ENCODE peak calls at places on chromosomes 16 and 17, in eight cellular contexts. One of them, this sample, is unnamed.
A peak's percentile ranks its signal among the peaks of the same experiment; 100 is the strongest.

GRCh38 chr16:5393070-5393469 is 295.5 kb upstream of the EEF2KMT start:
- DNase-seq in ovary: no peak
- DNase-seq in tibial nerve: no peak
- DNase-seq in esophagus muscularis mucosa: no peak
- DNase-seq in transverse colon: no peak
- DNase-seq in K562: no peak
- DNase-seq in GM12878: no peak
- DNase-seq in sigmoid colon: no peak
- DNase-seq in this sample: no peak

GRCh38 chr16:85151603-85152413 is 39.5 kb upstream of the CIBAR2 start:
- DNase-seq in ovary: peak; percentile 82
- DNase-seq in tibial nerve: peak; percentile 38
- DNase-seq in esophagus muscularis mucosa: peak; percentile 95
- DNase-seq in transverse colon: peak; percentile 65
- DNase-seq in K562: peak; percentile 92
- DNase-seq in GM12878: no peak
- DNase-seq in sigmoid colon: peak; percentile 98
- DNase-seq in this sample: peak; percentile 72

GRCh38 chr17:73271078-73271477 is 9.4 kb upstream of the CPSF4L start:
- DNase-seq in ovary: no peak
- DNase-seq in tibial nerve: no peak
- DNase-seq in esophagus muscularis mucosa: no peak
- DNase-seq in transverse colon: peak; percentile 50
- DNase-seq in K562: no peak
- DNase-seq in GM12878: peak; percentile 88
- DNase-seq in sigmoid colon: no peak
- DNase-seq in this sample: no peak

GRCh38 chr16:50692999-50693781 is at the start of gene NOD2:
- DNase-seq in ovary: peak; percentile 35
- DNase-seq in tibial nerve: no peak
- DNase-seq in esophagus muscularis mucosa: no peak
- DNase-seq in transverse colon: no peak
- DNase-seq in K562: peak; percentile 67
- DNase-seq in GM12878: no peak
- DNase-seq in sigmoid colon: no peak
- DNase-seq in this sample: peak; percentile 51

GRCh38 chr16:1745900-1746692 is 25.2 kb downstream of the NME3 start:
- DNase-seq in ovary: no peak
- DNase-seq in tibial nerve: no peak
- DNase-seq in esophagus muscularis mucosa: no peak
- DNase-seq in transverse colon: no peak
- DNase-seq in K562: no peak
- DNase-seq in GM12878: no peak
- DNase-seq in sigmoid colon: no peak
- DNase-seq in this sample: no peak

GRCh38 chr17:72169823-72170222 is 49.0 kb downstream of the SOX9 start:
- DNase-seq in ovary: no peak
- DNase-seq in tibial nerve: no peak
- DNase-seq in esophagus muscularis mucosa: no peak
- DNase-seq in transverse colon: no peak
- DNase-seq in K562: no peak
- DNase-seq in GM12878: no peak
- DNase-seq in sigmoid colon: no peak
- DNase-seq in this sample: no peak

GRCh38 chr17:45096141-45096540 is 35.0 kb downstream of the NMT1 start:
- DNase-seq in ovary: no peak
- DNase-seq in tibial nerve: no peak
- DNase-seq in esophagus muscularis mucosa: no peak
- DNase-seq in transverse colon: no peak
- DNase-seq in K562: no peak
- DNase-seq in GM12878: no peak
- DNase-seq in sigmoid colon: no peak
- DNase-seq in this sample: no peak

GRCh38 chr17:951388-952132 is 28.0 kb downstream of the NXN start:
- DNase-seq in ovary: no peak
- DNase-seq in tibial nerve: no peak
- DNase-seq in esophagus muscularis mucosa: no peak
- DNase-seq in transverse colon: peak; percentile 40
- DNase-seq in K562: no peak
- DNase-seq in GM12878: no peak
- DNase-seq in sigmoid colon: peak; percentile 85
- DNase-seq in this sample: no peak

GRCh38 chr17:83098241-83099085 is 19.1 kb downstream of the METRNL start:
- DNase-seq in ovary: no peak
- DNase-seq in tibial nerve: no peak
- DNase-seq in esophagus muscularis mucosa: no peak
- DNase-seq in transverse colon: no peak
- DNase-seq in K562: peak; percentile 32
- DNase-seq in GM12878: no peak
- DNase-seq in sigmoid colon: no peak
- DNase-seq in this sample: no peak

GRCh38 chr16:70419384-70420327 is 19.2 kb downstream of the ST3GAL2 start:
- DNase-seq in ovary: no peak
- DNase-seq in tibial nerve: no peak
- DNase-seq in esophagus muscularis mucosa: no peak
- DNase-seq in transverse colon: no peak
- DNase-seq in K562: no peak
- DNase-seq in GM12878: no peak
- DNase-seq in sigmoid colon: no peak
- DNase-seq in this sample: no peak

GRCh38 chr17:56114469-56114868 is 38.8 kb upstream of the ANKFN1 start:
- DNase-seq in ovary: no peak
- DNase-seq in tibial nerve: no peak
- DNase-seq in esophagus muscularis mucosa: no peak
- DNase-seq in transverse colon: no peak
- DNase-seq in K562: no peak
- DNase-seq in GM12878: no peak
- DNase-seq in sigmoid colon: no peak
- DNase-seq in this sample: no peak

GRCh38 chr17:17032131-17032692 is 10.0 kb upstream of the MPRIP start:
- DNase-seq in ovary: peak; percentile 38
- DNase-seq in tibial nerve: no peak
- DNase-seq in esophagus muscularis mucosa: no peak
- DNase-seq in transverse colon: peak; percentile 64
- DNase-seq in K562: no peak
- DNase-seq in GM12878: no peak
- DNase-seq in sigmoid colon: peak; percentile 66
- DNase-seq in this sample: peak; percentile 84

GRCh38 chr16:2752035-2752849 is at the start of gene SRRM2:
- DNase-seq in ovary: peak; percentile 95
- DNase-seq in tibial nerve: peak; percentile 93
- DNase-seq in esophagus muscularis mucosa: peak; percentile 99
- DNase-seq in transverse colon: peak; percentile 95
- DNase-seq in K562: peak; percentile 82
- DNase-seq in GM12878: peak; percentile 95
- DNase-seq in sigmoid colon: peak; percentile 98
- DNase-seq in this sample: peak; percentile 95

GRCh38 chr16:81779540-81780320 is 639 bp downstream of the PLCG2 start:
- DNase-seq in ovary: no peak
- DNase-seq in tibial nerve: no peak
- DNase-seq in esophagus muscularis mucosa: no peak
- DNase-seq in transverse colon: peak; percentile 50
- DNase-seq in K562: peak; percentile 39
- DNase-seq in GM12878: no peak
- DNase-seq in sigmoid colon: no peak
- DNase-seq in this sample: peak; percentile 44

GRCh38 chr16:12639044-12639443 is 164.6 kb downstream of the CPPED1 start:
- DNase-seq in ovary: no peak
- DNase-seq in tibial nerve: no peak
- DNase-seq in esophagus muscularis mucosa: no peak
- DNase-seq in transverse colon: no peak
- DNase-seq in K562: peak; percentile 75
- DNase-seq in GM12878: no peak
- DNase-seq in sigmoid colon: no peak
- DNase-seq in this sample: no peak

GRCh38 chr16:12661656-12662172 is 142.0 kb downstream of the CPPED1 start:
- DNase-seq in ovary: no peak
- DNase-seq in tibial nerve: no peak
- DNase-seq in esophagus muscularis mucosa: no peak
- DNase-seq in transverse colon: no peak
- DNase-seq in K562: peak; percentile 57
- DNase-seq in GM12878: no peak
- DNase-seq in sigmoid colon: no peak
- DNase-seq in this sample: no peak

GRCh38 chr17:48110722-48111121 is 3.2 kb downstream of the SNX11 start:
- DNase-seq in ovary: no peak
- DNase-seq in tibial nerve: no peak
- DNase-seq in esophagus muscularis mucosa: no peak
- DNase-seq in transverse colon: no peak
- DNase-seq in K562: no peak
- DNase-seq in GM12878: no peak
- DNase-seq in sigmoid colon: no peak
- DNase-seq in this sample: no peak

GRCh38 chr17:37494971-37495370 is 5.3 kb downstream of the DUSP14 start:
- DNase-seq in ovary: no peak
- DNase-seq in tibial nerve: no peak
- DNase-seq in esophagus muscularis mucosa: no peak
- DNase-seq in transverse colon: no peak
- DNase-seq in K562: no peak
- DNase-seq in GM12878: no peak
- DNase-seq in sigmoid colon: no peak
- DNase-seq in this sample: no peak

GRCh38 chr17:35002876-35003551 is 22.7 kb downstream of the LIG3 start:
- DNase-seq in ovary: no peak
- DNase-seq in tibial nerve: no peak
- DNase-seq in esophagus muscularis mucosa: no peak
- DNase-seq in transverse colon: no peak
- DNase-seq in K562: no peak
- DNase-seq in GM12878: no peak
- DNase-seq in sigmoid colon: peak; percentile 89
- DNase-seq in this sample: peak; percentile 77

GRCh38 chr17:73091770-73092517 is 544 bp downstream of the SLC39A11 start:
- DNase-seq in ovary: peak; percentile 31
- DNase-seq in tibial nerve: no peak
- DNase-seq in esophagus muscularis mucosa: no peak
- DNase-seq in transverse colon: peak; percentile 35
- DNase-seq in K562: peak; percentile 64
- DNase-seq in GM12878: no peak
- DNase-seq in sigmoid colon: no peak
- DNase-seq in this sample: peak; percentile 33

GRCh38 chr16:47204736-47205499 is 61.2 kb upstream of the NETO2 start:
- DNase-seq in ovary: no peak
- DNase-seq in tibial nerve: no peak
- DNase-seq in esophagus muscularis mucosa: no peak
- DNase-seq in transverse colon: no peak
- DNase-seq in K562: no peak
- DNase-seq in GM12878: no peak
- DNase-seq in sigmoid colon: no peak
- DNase-seq in this sample: no peak

GRCh38 chr17:82283208-82283749 is 9.8 kb upstream of the CSNK1D start:
- DNase-seq in ovary: no peak
- DNase-seq in tibial nerve: no peak
- DNase-seq in esophagus muscularis mucosa: no peak
- DNase-seq in transverse colon: no peak
- DNase-seq in K562: peak; percentile 54
- DNase-seq in GM12878: no peak
- DNase-seq in sigmoid colon: no peak
- DNase-seq in this sample: no peak

GRCh38 chr17:43927101-43927935 is 15.0 kb downstream of the PPY start:
- DNase-seq in ovary: no peak
- DNase-seq in tibial nerve: no peak
- DNase-seq in esophagus muscularis mucosa: no peak
- DNase-seq in transverse colon: peak; percentile 37
- DNase-seq in K562: peak; percentile 30
- DNase-seq in GM12878: no peak
- DNase-seq in sigmoid colon: no peak
- DNase-seq in this sample: peak; percentile 27

DNA sequence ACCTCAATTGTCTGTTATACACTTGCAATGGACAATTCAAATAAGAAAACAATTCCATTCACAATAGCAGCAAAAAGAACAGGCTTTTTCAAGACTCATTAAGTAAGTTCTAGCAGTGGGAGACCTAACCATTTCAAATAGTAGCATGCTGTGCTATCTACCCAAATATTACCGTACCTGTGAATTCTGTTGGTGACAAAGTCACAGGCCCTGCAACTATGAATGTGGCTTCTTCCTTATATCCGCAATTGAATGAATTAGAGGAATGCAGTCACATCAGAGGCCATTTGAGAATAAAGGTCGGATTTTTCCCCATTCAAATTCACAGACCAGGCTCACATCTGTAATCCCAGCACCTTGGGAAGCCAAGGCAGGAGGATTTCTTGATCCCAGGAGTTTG is 800 bp upstream of the NME4 start:
- DNase-seq in ovary: no peak
- DNase-seq in tibial nerve: no peak
- DNase-seq in esophagus muscularis mucosa: no peak
- DNase-seq in transverse colon: no peak
- DNase-seq in K562: no peak
- DNase-seq in GM12878: no peak
- DNase-seq in sigmoid colon: no peak
- DNase-seq in this sample: no peak
- H3K27ac ChIP-seq in ovary: peak overlapping the region; percentile 91
- H3K27ac ChIP-seq in tibial nerve: peak overlapping the region; percentile 83
- H3K27ac ChIP-seq in esophagus muscularis mucosa: peak overlapping the region; percentile 89
- H3K27ac ChIP-seq in transverse colon: peak overlapping the region; percentile 89
- H3K27ac ChIP-seq in K562: peak overlapping the region; percentile 95
- H3K27ac ChIP-seq in GM12878: no peak overlapping the region
- H3K27ac ChIP-seq in sigmoid colon: peak overlapping the region; percentile 98
- H3K27ac ChIP-seq in this sample: peak overlapping the region; percentile 60

GRCh38 chr16:27230562-27230991 is 27.3 kb downstream of the KDM8 start:
- DNase-seq in ovary: no peak
- DNase-seq in tibial nerve: no peak
- DNase-seq in esophagus muscularis mucosa: no peak
- DNase-seq in transverse colon: peak; percentile 91
- DNase-seq in K562: no peak
- DNase-seq in GM12878: no peak
- DNase-seq in sigmoid colon: no peak
- DNase-seq in this sample: peak; percentile 76
- TF ChIP-seq POLR2A in ovary: no peak
- TF ChIP-seq POLR2A in tibial nerve: no peak
- TF ChIP-seq POLR2A in esophagus muscularis mucosa: no peak
- TF ChIP-seq POLR2A in transverse colon: peak; percentile 65
- TF ChIP-seq POLR2A in K562: no peak
- TF ChIP-seq POLR2A in GM12878: no peak
- TF ChIP-seq POLR2A in sigmoid colon: no peak
- TF ChIP-seq POLR2A in this sample: no peak

DNA sequence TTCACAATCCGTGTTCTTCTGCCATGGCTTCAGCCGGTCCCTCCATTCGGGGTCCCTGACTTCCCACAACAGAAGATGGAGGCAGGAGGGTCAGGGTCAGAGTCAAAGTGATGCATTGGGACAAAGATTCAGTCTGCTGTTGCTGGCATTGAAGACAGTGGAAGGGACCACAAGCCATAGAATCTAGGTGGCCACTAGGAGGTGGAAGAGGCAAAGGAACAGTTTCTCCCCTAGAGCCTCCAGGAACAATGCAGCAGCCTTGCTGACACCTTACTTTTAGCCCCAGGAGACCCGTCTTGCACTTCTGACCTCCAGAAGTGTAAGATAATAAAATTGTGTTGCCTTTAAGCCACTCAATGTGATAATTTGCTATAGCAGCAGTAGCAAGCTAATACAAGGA is 55.9 kb downstream of the MFSD11 start:
- DNase-seq in ovary: no peak
- DNase-seq in tibial nerve: no peak
- DNase-seq in esophagus muscularis mucosa: no peak
- DNase-seq in transverse colon: no peak
- DNase-seq in K562: peak; percentile 28
- DNase-seq in GM12878: no peak
- DNase-seq in sigmoid colon: no peak
- DNase-seq in this sample: no peak
- TF ChIP-seq EP300 in ovary: no peak
- TF ChIP-seq EP300 in tibial nerve: no peak
- TF ChIP-seq EP300 in esophagus muscularis mucosa: no peak
- TF ChIP-seq EP300 in transverse colon: no peak
- TF ChIP-seq EP300 in K562: no peak
- TF ChIP-seq EP300 in GM12878: no peak
- TF ChIP-seq EP300 in sigmoid colon: no peak
- TF ChIP-seq EP300 in this sample: no peak

GRCh38 chr17:61294286-61294685 is 105.4 kb upstream of the TBX2 start:
- DNase-seq in ovary: no peak
- DNase-seq in tibial nerve: no peak
- DNase-seq in esophagus muscularis mucosa: no peak
- DNase-seq in transverse colon: no peak
- DNase-seq in K562: no peak
- DNase-seq in GM12878: no peak
- DNase-seq in sigmoid colon: no peak
- DNase-seq in this sample: no peak
- H3K27ac ChIP-seq in ovary: no peak overlapping the region
- H3K27ac ChIP-seq in tibial nerve: no peak overlapping the region
- H3K27ac ChIP-seq in esophagus muscularis mucosa: peak overlapping the region; percentile 24
- H3K27ac ChIP-seq in transverse colon: no peak overlapping the region
- H3K27ac ChIP-seq in K562: no peak overlapping the region
- H3K27ac ChIP-seq in GM12878: no peak overlapping the region
- H3K27ac ChIP-seq in sigmoid colon: no peak overlapping the region
- H3K27ac ChIP-seq in this sample: no peak overlapping the region